ENCODE peak calls at places on chromosomes 2 and 18, in ten cellular contexts. A is nephron progenitor cell, B is HFFc6, N is lower lobe of right lung, O is cardiac muscle cell, L is Peyer's patch, E is endothelial cell of umbilical vein, Q is lung, U is AG09309, P is IMR-90. S is an unnamed sample.

GRCh38 chr2:68714866-68715265 is 19.7 kb upstream of the ARHGAP25 start:
- DNase-seq in E (no peak), Q (peak; percentile 51), P (no peak), A (no peak), L (peak; percentile 87), O (no peak), B (no peak), U (no peak), N (peak; percentile 85), S (no peak)

GRCh38 chr2:12918841-12919445 is 202.2 kb downstream of the TRIB2 start:
- DNase-seq in A (no peak), O (peak; percentile 98), Q (peak; percentile 52), B (peak; percentile 94), P (peak; percentile 89), U (peak; percentile 98), N (peak; percentile 44), L (peak; percentile 68), E (no peak), S (no peak)

GRCh38 chr2:70516596-70516995 is 37.0 kb downstream of the TGFA start:
- DNase-seq in N (no peak), U (no peak), Q (no peak), L (no peak), E (no peak), O (no peak), P (no peak), A (no peak), B (peak; percentile 59), S (no peak)

GRCh38 chr18:74692367-74693013 is 94.8 kb downstream of the ZNF407 start:
- DNase-seq in L (no peak), N (no peak), P (no peak), B (no peak), O (no peak), Q (no peak), U (no peak), E (no peak), A (no peak), S (no peak)

GRCh38 chr2:241354668-241355658 is 1.1 kb upstream of the FARP2 start:
- DNase-seq in P (peak; percentile 51), B (peak; percentile 81), A (peak; percentile 77), N (peak; percentile 96), E (peak; percentile 65), L (peak; percentile 94), Q (peak; percentile 88), O (peak; percentile 90), U (no peak), S (peak; percentile 58)

GRCh38 chr2:66684289-66684688 is 249.4 kb downstream of the MEIS1 start:
- DNase-seq in P (peak; percentile 47), U (no peak), Q (no peak), A (no peak), B (no peak), L (no peak), O (no peak), N (no peak), E (no peak), S (no peak)

GRCh38 chr18:73677458-73677857 is 470.2 kb downstream of the FBXO15 start:
- DNase-seq in B (no peak), E (no peak), N (no peak), L (no peak), P (no peak), Q (no peak), O (peak; percentile 54), U (no peak), A (no peak), S (no peak)

GRCh38 chr2:61853086-61853847 is 593 bp downstream of the FAM161A start:
- DNase-seq in L (peak; percentile 48), U (no peak), A (peak; percentile 2), O (no peak), N (no peak), B (no peak), P (no peak), Q (no peak), E (no peak), S (peak; percentile 90)

GRCh38 chr2:233426619-233427342 is 72.5 kb downstream of the DGKD start:
- DNase-seq in B (peak; percentile 93), P (peak; percentile 99), Q (no peak), L (peak; percentile 54), O (peak; percentile 63), N (no peak), A (no peak), U (no peak), E (no peak), S (no peak)

GRCh38 chr2:203993560-203993959 is 57.0 kb downstream of the ICOS start:
- DNase-seq in B (no peak), N (no peak), Q (no peak), P (no peak), U (no peak), A (no peak), L (no peak), E (no peak), O (no peak), S (no peak)

GRCh38 chr2:165406053-165406628 is 63.4 kb upstream of the CSRNP3 start:
- DNase-seq in B (no peak), A (peak; percentile 11), O (no peak), P (no peak), E (no peak), U (no peak), N (no peak), L (no peak), Q (no peak), S (peak; percentile 50)
- TF ChIP-seq CTCF in B (no peak), A (no peak), O (no peak), P (no peak), E (no peak), U (no peak), N (no peak), L (no peak), Q (no peak), S (no peak)

GRCh38 chr2:113407446-113408099 is 29.9 kb upstream of the ZNG1B start:
- DNase-seq in N (no peak), Q (no peak), L (no peak), A (no peak), O (peak; percentile 4), B (peak; percentile 5), E (no peak), U (no peak), P (peak; percentile 13), S (no peak)

GRCh38 chr2:113406114-113406513 is 31.4 kb upstream of the ZNG1B start:
- DNase-seq in Q (no peak), P (no peak), A (peak; percentile 38), U (no peak), N (no peak), O (no peak), E (no peak), B (no peak), L (peak; percentile 79), S (peak; percentile 82)
- TF ChIP-seq CTCF in Q (no peak), P (no peak), A (no peak), U (no peak), N (no peak), O (no peak), E (no peak), B (no peak), L (no peak), S (no peak)

GRCh38 chr2:10668402-10669012 is 21.3 kb downstream of the NOL10 start:
- DNase-seq in B (peak; percentile 52), Q (no peak), L (no peak), O (peak; percentile 74), A (peak; percentile 21), P (peak; percentile 69), U (peak; percentile 18), N (no peak), E (peak; percentile 82), S (no peak)
- TF ChIP-seq CTCF in B (peak; percentile 90), Q (peak; percentile 41), L (peak; percentile 84), O (peak; percentile 61), A (peak; percentile 78), P (peak; percentile 65), U (peak; percentile 55), N (peak; percentile 74), E (peak; percentile 39), S (peak; percentile 39)

GRCh38 chr18:1665064-1665463 is 760.4 kb downstream of the ADCYAP1 start:
- DNase-seq in O (no peak), U (no peak), Q (no peak), B (no peak), L (no peak), A (no peak), E (no peak), P (no peak), N (no peak), S (no peak)

GRCh38 chr18:1668284-1668683 is 763.6 kb downstream of the ADCYAP1 start:
- DNase-seq in A (no peak), L (no peak), N (no peak), U (no peak), O (no peak), B (no peak), Q (no peak), P (no peak), E (no peak), S (no peak)

GRCh38 chr18:1659190-1659589 is 754.5 kb downstream of the ADCYAP1 start:
- DNase-seq in Q (peak; percentile 55), B (no peak), L (no peak), A (peak; percentile 4), O (no peak), P (no peak), U (no peak), N (peak; percentile 58), E (no peak), S (no peak)

GRCh38 chr18:1663879-1664705 is 759.4 kb downstream of the ADCYAP1 start:
- DNase-seq in E (peak; percentile 13), P (no peak), O (peak; percentile 45), B (no peak), Q (peak; percentile 74), N (peak; percentile 85), L (peak; percentile 51), U (no peak), A (peak; percentile 68), S (peak; percentile 76)
- TF ChIP-seq CTCF in E (peak; percentile 72), P (peak; percentile 4), O (peak; percentile 75), B (peak; percentile 71), Q (peak; percentile 34), N (peak; percentile 74), L (peak; percentile 26), U (peak; percentile 10), A (peak; percentile 69), S (peak; percentile 85)

GRCh38 chr2:169619946-169620345 is 35.8 kb downstream of the PPIG start:
- DNase-seq in U (no peak), P (no peak), E (no peak), L (no peak), O (peak; percentile 4), Q (no peak), A (no peak), B (no peak), N (no peak), S (no peak)

GRCh38 chr2:169623224-169623623 is 39.1 kb downstream of the PPIG start:
- DNase-seq in L (no peak), A (no peak), U (no peak), B (no peak), P (no peak), Q (no peak), N (no peak), O (no peak), E (no peak), S (no peak)

GRCh38 chr2:169620509-169620908 is 36.4 kb downstream of the PPIG start:
- DNase-seq in Q (no peak), L (no peak), A (no peak), U (no peak), N (no peak), E (no peak), P (no peak), B (no peak), O (no peak), S (no peak)

GRCh38 chr2:169625781-169626180 is 41.6 kb downstream of the PPIG start:
- DNase-seq in E (no peak), B (no peak), U (no peak), P (no peak), A (no peak), N (no peak), O (no peak), L (no peak), Q (no peak), S (no peak)
- TF ChIP-seq CTCF in E (no peak), B (no peak), U (no peak), P (no peak), A (no peak), N (no peak), O (no peak), L (no peak), Q (no peak), S (no peak)

GRCh38 chr2:212892193-212892592 is 259.2 kb downstream of the IKZF2 start:
- DNase-seq in B (peak; percentile 49), N (no peak), E (peak; percentile 60), O (peak; percentile 75), Q (no peak), P (peak; percentile 64), L (no peak), A (no peak), U (no peak), S (peak; percentile 51)
- TF ChIP-seq CTCF in B (peak; percentile 78), N (peak; percentile 20), E (peak; percentile 38), O (peak; percentile 55), Q (no peak), P (peak; percentile 54), L (no peak), A (no peak), U (peak; percentile 52), S (peak; percentile 62)